ENCODE peak calls at places on chromosomes 12 and 14, in five cellular contexts. Q is mucosa of descending colon, P is HFFc6, B is hepatocyte, C is fibroblast of pulmonary artery. A is an unnamed sample.

GRCh38 chr12:104673294-104674062 is 216.7 kb downstream of the CHST11 start:
- DNase-seq in Q (no peak), P (peak), B (no peak), C (peak), A (no peak)

GRCh38 chr12:93741741-93742085 is 64.5 kb downstream of the CRADD start:
- DNase-seq in Q (peak), B (peak), C (no peak), P (no peak), A (no peak)

GRCh38 chr14:92565040-92565717 is 51.6 kb downstream of the RIN3 start:
- DNase-seq in C (no peak), P (no peak), B (no peak), Q (no peak), A (no peak)

GRCh38 chr12:23750923-23751322 is 198.5 kb downstream of the SOX5 start:
- DNase-seq in C (no peak), Q (no peak), P (no peak), B (no peak), A (no peak)

GRCh38 chr12:120119395-120119973 is 2.9 kb upstream of the RAB35 start:
- DNase-seq in C (no peak), P (peak), Q (no peak), B (no peak), A (peak)

GRCh38 chr12:49903700-49904423 is at the start of gene FAIM2:
- DNase-seq in Q (peak), C (peak), P (no peak), B (peak), A (peak)

GRCh38 chr14:62126885-62127478 is 364.8 kb downstream of the SNAPC1 start:
- DNase-seq in B (peak), Q (peak), P (peak), C (peak), A (peak)

GRCh38 chr12:47789712-47790489 is 16.9 kb downstream of the SLC48A1 start:
- DNase-seq in P (no peak), B (no peak), C (no peak), Q (no peak), A (no peak)

GRCh38 chr14:66468778-66469367 is 17.3 kb upstream of the CCDC196 start:
- DNase-seq in P (no peak), B (no peak), C (no peak), Q (no peak), A (no peak)

GRCh38 chr12:75953312-75953906 is 78.2 kb downstream of the PHLDA1 start:
- DNase-seq in C (peak), Q (no peak), P (peak), B (peak), A (peak)

GRCh38 chr12:2453076-2453806 is 341.5 kb upstream of the FKBP4 start:
- DNase-seq in Q (no peak), B (no peak), P (no peak), C (no peak), A (no peak)

GRCh38 chr14:79100578-79100977 is 930.4 kb downstream of the NRXN3 start:
- DNase-seq in P (no peak), C (no peak), B (no peak), Q (no peak), A (no peak)

GRCh38 chr12:48794870-48795269 is 6.0 kb upstream of the ADCY6 start:
- DNase-seq in B (peak), P (peak), C (no peak), Q (no peak), A (peak)

GRCh38 chr12:124901003-124901402 is 13.4 kb downstream of the UBC start:
- DNase-seq in P (peak), Q (no peak), B (no peak), C (no peak), A (no peak)

GRCh38 chr12:7005288-7005687 is 13.0 kb downstream of the LPCAT3 start:
- DNase-seq in B (no peak), Q (no peak), P (no peak), C (no peak), A (no peak)

GRCh38 chr12:104600790-104601739 is 144.3 kb downstream of the CHST11 start:
- DNase-seq in B (no peak), P (no peak), Q (no peak), C (peak), A (no peak)

GRCh38 chr12:96240656-96241055 is 46.5 kb downstream of the ELK3 start:
- DNase-seq in P (no peak), B (no peak), Q (no peak), C (no peak), A (no peak)

GRCh38 chr14:90500665-90501370 is 104.0 kb downstream of the CALM1 start:
- DNase-seq in Q (no peak), C (no peak), P (no peak), B (no peak), A (no peak)

GRCh38 chr12:130428116-130428515 is 90.4 kb downstream of the PIWIL1 start:
- DNase-seq in P (no peak), B (no peak), Q (no peak), C (no peak), A (no peak)

GRCh38 chr14:71720978-71721624 is 211.1 kb upstream of the RGS6 start:
- DNase-seq in B (peak), Q (peak), C (peak), P (peak), A (peak)

GRCh38 chr12:11795910-11796459 is 146.5 kb downstream of the ETV6 start:
- DNase-seq in Q (peak), C (peak), B (no peak), P (peak), A (peak)

GRCh38 chr12:121626087-121626852 is at the start of gene ORAI1:
- DNase-seq in C (peak), B (peak), Q (peak), P (peak), A (peak)

GRCh38 chr12:89552376-89552775 is 26.5 kb upstream of the POC1B start:
- DNase-seq in C (peak), Q (no peak), P (no peak), B (no peak), A (no peak)

GRCh38 chr12:2129076-2129475 is 76.3 kb downstream of the CACNA1C start:
- DNase-seq in P (peak), Q (no peak), B (no peak), C (no peak), A (peak)

GRCh38 chr14:54893151-54893760 is 9.4 kb downstream of the GCH1 start:
- DNase-seq in C (peak), P (peak), B (peak), Q (peak), A (peak)

GRCh38 chr12:66164349-66164821 is 5.4 kb downstream of the TMBIM4 start:
- DNase-seq in B (no peak), Q (no peak), C (peak), P (no peak), A (no peak)

GRCh38 chr12:68620528-68620927 is 9.8 kb downstream of the RAP1B start:
- DNase-seq in P (no peak), C (no peak), Q (no peak), B (no peak), A (no peak)

A was measured in EL.